ENCODE peak calls at places on chromosome 15, in four cellular contexts. L, Q, E and M are unnamed samples.

GRCh38 chr15:71171195-71171594 is 55.9 kb downstream of the THSD4 start:
- DNase-seq in L (no peak), E (no peak), Q (no peak), M (no peak)

GRCh38 chr15:59384507-59384906 is 11.8 kb upstream of the MYO1E start:
- DNase-seq in L (no peak), E (no peak), Q (no peak), M (no peak)

GRCh38 chr15:93035953-93036810 is 52.8 kb downstream of the RGMA start:
- DNase-seq in E (peak; percentile 55), L (peak; percentile 30), Q (no peak), M (peak; percentile 53)

GRCh38 chr15:90489514-90489913 is 40.2 kb upstream of the CRTC3 start:
- DNase-seq in E (no peak), L (no peak), Q (no peak), M (no peak)

GRCh38 chr15:77001966-77002365 is 7.0 kb downstream of the PSTPIP1 start:
- DNase-seq in E (no peak), Q (no peak), L (no peak), M (no peak)

GRCh38 chr15:31153531-31153930 is 52.0 kb upstream of the TRPM1 start:
- DNase-seq in Q (no peak), E (no peak), L (no peak), M (peak; percentile 63)

GRCh38 chr15:94930945-94931344 is 699.6 kb downstream of the MCTP2 start:
- DNase-seq in E (no peak), L (no peak), Q (no peak), M (peak; percentile 17)

GRCh38 chr15:64334530-64334929 is 21.4 kb downstream of the CSNK1G1 start:
- DNase-seq in E (peak; percentile 64), Q (no peak), L (no peak), M (peak; percentile 32)

GRCh38 chr15:69357773-69358765 is 56.1 kb upstream of the KIF23 start:
- DNase-seq in L (peak; percentile 47), Q (peak; percentile 33), E (peak; percentile 37), M (no peak)

GRCh38 chr15:71790081-71790480 is 20.3 kb upstream of the NR2E3 start:
- DNase-seq in Q (no peak), L (peak; percentile 41), E (no peak), M (peak; percentile 82)

GRCh38 chr15:52466134-52466701 is 62.5 kb downstream of the MYO5A start:
- DNase-seq in L (no peak), Q (no peak), E (peak; percentile 18), M (peak; percentile 18)

GRCh38 chr15:99143655-99144610 is 39.1 kb downstream of the SYNM start:
- DNase-seq in E (peak; percentile 17), L (peak; percentile 31), Q (no peak), M (no peak)

GRCh38 chr15:74955796-74956647 is 550 bp downstream of the RPP25 start:
- DNase-seq in L (peak; percentile 26), E (peak; percentile 75), Q (peak; percentile 65), M (peak; percentile 82)
- H4K8ac ChIP-seq in L (no peak overlapping the region), E (no peak overlapping the region), Q (peak overlapping the region; percentile 87), M (peak overlapping the region; percentile 21)

GRCh38 chr15:38069506-38069905 is 135.1 kb downstream of the TMCO5A start:
- DNase-seq in Q (no peak), L (peak; percentile 86), E (no peak), M (peak; percentile 35)

GRCh38 chr15:38070778-38071177 is 136.3 kb downstream of the TMCO5A start:
- DNase-seq in Q (no peak), L (peak; percentile 32), E (no peak), M (no peak)

GRCh38 chr15:38072507-38073277 is 138.3 kb downstream of the TMCO5A start:
- DNase-seq in E (peak; percentile 98), L (peak; percentile 71), Q (peak; percentile 91), M (peak; percentile 74)

GRCh38 chr15:38072007-38072506 is 137.6 kb downstream of the TMCO5A start:
- DNase-seq in L (no peak), E (no peak), Q (no peak), M (peak; percentile 17)

DNA sequence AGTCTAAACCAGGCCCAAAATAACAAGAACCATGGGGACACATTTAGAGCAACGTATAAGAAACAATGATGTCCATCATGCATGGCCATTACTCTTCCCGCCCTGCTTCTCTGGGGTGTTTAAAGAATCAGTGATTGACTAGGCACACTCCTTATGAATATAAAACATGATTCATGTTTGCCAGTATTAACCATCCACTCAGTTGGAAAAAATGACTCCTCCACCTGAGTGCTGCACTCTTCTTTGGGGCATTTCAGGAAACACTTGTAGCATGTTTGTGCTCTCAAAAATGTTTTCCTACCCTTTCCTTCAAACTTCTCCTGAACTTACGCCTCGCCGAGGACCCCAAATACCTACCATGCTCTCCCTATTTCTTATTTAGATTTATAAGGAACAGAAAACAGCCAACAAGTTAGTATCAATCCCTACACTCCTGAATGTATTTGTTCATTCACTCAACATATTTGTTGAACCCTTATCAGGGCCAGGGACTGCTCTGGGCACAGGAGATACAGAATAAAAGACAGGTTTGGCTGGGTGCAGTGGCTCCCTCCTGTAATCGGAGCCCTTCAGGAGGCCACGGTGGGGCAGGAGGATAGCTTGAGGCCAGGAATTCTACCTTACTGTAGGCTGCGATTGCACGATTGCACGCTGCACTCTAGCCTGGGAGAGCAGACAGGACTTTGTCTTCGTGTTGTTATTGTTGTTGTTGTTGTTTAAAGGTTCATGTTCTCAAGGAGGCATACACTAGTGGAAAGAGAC is 137.0 kb downstream of the TMCO5A start:
- DNase-seq in E (no peak), L (no peak), Q (no peak), M (peak; percentile 64)
- H2AK5ac ChIP-seq in E (no peak overlapping the region), L (peak overlapping the region; percentile 30), Q (no peak overlapping the region), M (no peak overlapping the region)

GRCh38 chr15:39362832-39363561 is 217.9 kb upstream of the THBS1 start:
- DNase-seq in L (peak; percentile 96), Q (no peak), E (no peak), M (no peak)
- H4K8ac ChIP-seq in L (peak overlapping the region; percentile 78), Q (no peak overlapping the region), E (no peak overlapping the region), M (no peak overlapping the region)

GRCh38 chr15:33066584-33066983 is 127.9 kb downstream of the FMN1 start:
- DNase-seq in E (no peak), L (no peak), Q (no peak), M (no peak)

GRCh38 chr15:33068007-33068441 is 126.5 kb downstream of the FMN1 start:
- DNase-seq in L (no peak), E (peak; percentile 79), Q (no peak), M (peak; percentile 81)

GRCh38 chr15:33068531-33068990 is 126.0 kb downstream of the FMN1 start:
- DNase-seq in E (peak; percentile 78), L (no peak), Q (no peak), M (peak; percentile 57)

GRCh38 chr15:33069161-33069560 is 125.4 kb downstream of the FMN1 start:
- DNase-seq in Q (no peak), E (no peak), L (no peak), M (peak; percentile 42)

DNA sequence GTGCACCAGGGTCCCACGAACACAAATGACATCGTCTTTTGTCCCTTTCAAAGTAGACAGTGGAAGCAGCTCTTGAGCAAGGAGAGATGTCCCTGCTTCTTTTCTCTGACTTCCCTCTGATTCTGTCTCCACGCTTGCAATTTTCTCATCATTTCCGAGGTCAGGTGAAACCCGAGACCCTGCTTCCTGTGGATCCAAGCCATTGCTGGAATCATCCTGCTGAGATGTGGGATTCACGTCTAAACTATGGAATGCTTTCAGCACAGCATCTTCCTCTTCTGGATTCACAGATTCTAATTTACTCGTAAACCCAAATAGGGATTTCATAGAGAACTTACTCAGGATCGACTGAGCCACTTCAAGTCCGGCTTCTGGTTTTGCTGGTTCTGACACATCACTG is 127.1 kb downstream of the FMN1 start:
- DNase-seq in E (peak; percentile 81), L (peak; percentile 91), Q (no peak), M (no peak)
- H2AK5ac ChIP-seq in E (no peak overlapping the region), L (peak overlapping the region; percentile 91), Q (no peak overlapping the region), M (no peak overlapping the region)

GRCh38 chr15:100602064-100602821 is at the start of the genes ASB7 and LINS1:
- DNase-seq in Q (peak; percentile 100), L (peak; percentile 100), E (peak; percentile 100), M (peak; percentile 100)
- H4K8ac ChIP-seq in Q (no peak within 1 kb of the TSS), L (peak within 1 kb of the TSS; percentile 82), E (no peak within 1 kb of the TSS), M (peak within 1 kb of the TSS; percentile 93)